ENCODE peak calls at places on chromosomes 6 and 20, in four cellular contexts. One of them, this sample, is unnamed.

GRCh38 chr20:3071610-3072529 is at the start of gene OXT:
- DNase-seq in HepG2: no peak
- DNase-seq in WTC11: peak
- DNase-seq in K562: no peak
- DNase-seq in this sample: no peak

GRCh38 chr6:101116337-101116736 is 235.2 kb upstream of the ASCC3 start:
- DNase-seq in K562: no peak
- DNase-seq in WTC11: no peak
- DNase-seq in HepG2: no peak
- DNase-seq in this sample: no peak

GRCh38 chr6:47743744-47744143 is 38.1 kb upstream of the OPN5 start:
- DNase-seq in WTC11: no peak
- DNase-seq in HepG2: no peak
- DNase-seq in K562: no peak
- DNase-seq in this sample: no peak

GRCh38 chr6:40587240-40588069 is at the start of gene LRFN2:
- DNase-seq in WTC11: peak
- DNase-seq in K562: peak
- DNase-seq in HepG2: peak
- DNase-seq in this sample: peak

GRCh38 chr6:125588268-125588667 is 161.2 kb upstream of the HEY2 start:
- DNase-seq in WTC11: no peak
- DNase-seq in K562: no peak
- DNase-seq in HepG2: no peak
- DNase-seq in this sample: no peak

GRCh38 chr6:31142356-31142755 is 3.5 kb upstream of the PSORS1C2 start:
- DNase-seq in HepG2: no peak
- DNase-seq in K562: no peak
- DNase-seq in WTC11: no peak
- DNase-seq in this sample: no peak

GRCh38 chr6:162442675-162443074 is 284.9 kb downstream of the PRKN start:
- DNase-seq in K562: peak
- DNase-seq in WTC11: peak
- DNase-seq in HepG2: peak
- DNase-seq in this sample: peak

GRCh38 chr6:123997223-123997622 is 193.6 kb downstream of the NKAIN2 start:
- DNase-seq in K562: peak
- DNase-seq in HepG2: no peak
- DNase-seq in WTC11: no peak
- DNase-seq in this sample: no peak

GRCh38 chr6:33988121-33989015 is 157.5 kb downstream of the GRM4 start:
- DNase-seq in HepG2: peak
- DNase-seq in K562: no peak
- DNase-seq in WTC11: no peak
- DNase-seq in this sample: no peak
- TF ChIP-seq ELF4 in HepG2: peak
- TF ChIP-seq ELF4 in K562: no peak
- TF ChIP-seq ELF4 in WTC11: no peak
- TF ChIP-seq ELF4 in this sample: no peak

DNA sequence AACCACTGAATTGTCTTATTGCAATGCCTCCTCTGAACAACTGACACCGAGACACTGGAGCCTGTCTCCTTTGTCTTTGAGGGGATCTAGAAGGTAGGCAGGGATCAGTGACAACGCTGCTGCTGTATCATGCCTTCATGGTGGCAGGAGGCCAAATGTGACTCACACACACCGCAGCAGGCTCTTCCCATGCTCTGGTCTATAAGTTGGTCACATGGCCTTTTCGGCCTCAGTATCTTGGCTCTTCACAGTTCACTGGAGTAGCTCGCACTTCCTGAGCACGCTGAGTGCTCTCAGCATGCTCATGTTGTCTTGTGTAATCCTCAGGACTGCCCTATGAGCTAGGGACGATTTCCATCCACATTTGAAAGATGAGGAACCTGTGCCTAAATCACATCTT is 167.4 kb upstream of the PCSK2 start:
- DNase-seq in K562: no peak
- DNase-seq in WTC11: no peak
- DNase-seq in HepG2: no peak
- DNase-seq in this sample: no peak
- TF ChIP-seq SP1 in K562: no peak
- TF ChIP-seq SP1 in WTC11: no peak
- TF ChIP-seq SP1 in HepG2: no peak
- TF ChIP-seq SP1 in this sample: no peak

GRCh38 chr6:39044181-39044580 is 4.4 kb upstream of the GLP1R start:
- DNase-seq in HepG2: no peak
- DNase-seq in WTC11: no peak
- DNase-seq in K562: no peak
- DNase-seq in this sample: no peak
- TF ChIP-seq ELF4 in HepG2: no peak
- TF ChIP-seq ELF4 in WTC11: no peak
- TF ChIP-seq ELF4 in K562: no peak
- TF ChIP-seq ELF4 in this sample: no peak

DNA sequence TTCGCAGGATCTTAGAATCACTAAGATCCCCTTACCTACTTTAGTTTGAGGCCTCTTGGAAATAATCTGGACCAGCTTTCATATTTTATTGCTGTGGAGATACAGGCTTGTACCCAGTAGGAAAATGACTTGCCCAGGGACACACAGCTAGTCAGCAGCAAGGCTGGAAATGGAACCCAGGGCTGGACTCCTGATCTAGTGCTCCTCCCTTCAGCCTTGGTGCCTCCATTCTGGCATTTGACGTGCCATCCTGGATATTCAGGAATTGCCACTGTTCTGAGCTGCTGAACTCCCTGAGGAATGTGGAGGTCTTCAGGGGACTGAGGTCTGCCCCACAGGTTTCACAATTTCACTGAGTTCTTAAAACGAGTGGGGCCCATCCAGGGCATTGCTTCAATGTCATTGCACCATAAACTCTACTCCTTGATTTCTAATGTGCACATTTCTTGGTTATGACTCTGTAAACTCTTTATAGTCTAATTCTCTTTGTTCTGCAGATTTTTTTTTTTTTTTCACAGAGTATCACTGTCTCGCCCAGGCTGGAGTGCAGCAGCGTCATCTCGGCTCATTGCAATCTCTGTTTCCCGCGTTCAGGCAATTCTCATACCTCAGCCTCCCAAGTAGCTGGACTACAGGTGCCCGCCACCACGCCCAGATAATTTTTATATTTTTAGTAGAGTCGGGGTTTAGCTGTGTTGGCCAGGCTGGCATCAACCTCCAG is 26.7 kb upstream of the CDKN1A start:
- DNase-seq in WTC11: no peak
- DNase-seq in K562: no peak
- DNase-seq in HepG2: no peak
- DNase-seq in this sample: no peak
- TF ChIP-seq SP1 in WTC11: no peak
- TF ChIP-seq SP1 in K562: no peak
- TF ChIP-seq SP1 in HepG2: no peak
- TF ChIP-seq SP1 in this sample: no peak

GRCh38 chr20:8524716-8525343 is 392.8 kb downstream of the PLCB1 start:
- DNase-seq in HepG2: no peak
- DNase-seq in K562: no peak
- DNase-seq in WTC11: no peak
- DNase-seq in this sample: no peak
- TF ChIP-seq ELF4 in HepG2: no peak
- TF ChIP-seq ELF4 in K562: no peak
- TF ChIP-seq ELF4 in WTC11: no peak
- TF ChIP-seq ELF4 in this sample: no peak

GRCh38 chr20:36997121-36997520 is 45.6 kb upstream of the SAMHD1 start:
- DNase-seq in K562: no peak
- DNase-seq in WTC11: no peak
- DNase-seq in HepG2: no peak
- DNase-seq in this sample: no peak
- TF ChIP-seq SP1 in K562: no peak
- TF ChIP-seq SP1 in WTC11: no peak
- TF ChIP-seq SP1 in HepG2: no peak
- TF ChIP-seq SP1 in this sample: no peak

DNA sequence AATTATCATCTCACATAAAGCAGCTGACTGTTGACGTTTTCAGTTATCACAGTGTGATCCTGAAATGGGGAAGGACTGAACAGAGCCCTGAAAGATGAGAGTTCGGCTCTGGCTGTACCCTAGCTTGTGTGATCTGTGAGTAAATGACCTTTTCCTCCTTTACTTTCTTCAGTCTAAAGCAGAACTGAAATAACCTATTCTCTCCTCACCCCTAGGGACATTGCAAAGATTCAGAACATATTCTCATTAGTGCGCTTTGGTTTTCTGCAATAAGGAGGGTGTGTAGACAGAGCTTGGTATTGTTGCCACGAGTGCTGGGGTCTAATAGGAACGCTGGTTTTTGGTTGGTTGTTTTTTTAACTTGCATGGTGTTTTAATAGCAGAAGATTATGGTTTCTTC is 16.7 kb downstream of the FARS2 start:
- DNase-seq in HepG2: no peak
- DNase-seq in K562: no peak
- DNase-seq in WTC11: no peak
- DNase-seq in this sample: no peak
- TF ChIP-seq ELF4 in HepG2: no peak
- TF ChIP-seq ELF4 in K562: no peak
- TF ChIP-seq ELF4 in WTC11: no peak
- TF ChIP-seq ELF4 in this sample: no peak

GRCh38 chr6:20581070-20581469 is 46.8 kb downstream of the CDKAL1 start:
- DNase-seq in WTC11: no peak
- DNase-seq in K562: no peak
- DNase-seq in HepG2: no peak
- DNase-seq in this sample: no peak
- TF ChIP-seq SP1 in WTC11: no peak
- TF ChIP-seq SP1 in K562: no peak
- TF ChIP-seq SP1 in HepG2: no peak
- TF ChIP-seq SP1 in this sample: no peak

GRCh38 chr6:144307880-144308279 is 22.7 kb downstream of the UTRN start:
- DNase-seq in WTC11: no peak
- DNase-seq in K562: peak
- DNase-seq in HepG2: no peak
- DNase-seq in this sample: no peak
- TF ChIP-seq ELF4 in WTC11: no peak
- TF ChIP-seq ELF4 in K562: no peak
- TF ChIP-seq ELF4 in HepG2: no peak
- TF ChIP-seq ELF4 in this sample: no peak